ENCODE peak calls at places on chromosomes 6 and 20, in five cellular contexts. R is prostate gland, O is GM23338, M is stomach, W is H1. B is an unnamed sample. For H3K4me1, the result is how much of the 10 kb centered on the place peaks cover.

GRCh38 chr6:154606457-154606856 is 96.0 kb upstream of the CNKSR3 start:
- DNase-seq in R (no peak), M (no peak), O (no peak), W (no peak), B (no peak)

GRCh38 chr20:57659789-57660509 is 39.7 kb upstream of the ZBP1 start:
- DNase-seq in M (peak), O (no peak), R (peak), W (no peak), B (peak)

GRCh38 chr6:38688579-38689087 is 14.3 kb downstream of the GLO1 start:
- DNase-seq in W (no peak), M (peak), O (peak), R (no peak), B (no peak)

GRCh38 chr20:31712112-31712553 is 10.5 kb downstream of the BCL2L1 start:
- DNase-seq in M (peak), O (peak), W (no peak), R (peak), B (no peak)

GRCh38 chr6:6825986-6826901 is 237.7 kb downstream of the LY86 start:
- DNase-seq in R (no peak), M (peak), O (no peak), W (no peak), B (peak)

GRCh38 chr6:21666200-21666671 is 72.7 kb downstream of the SOX4 start:
- DNase-seq in W (no peak), O (peak), M (no peak), R (no peak), B (peak)

GRCh38 chr20:57272883-57273282 is 6.4 kb upstream of the BMP7 start:
- DNase-seq in R (no peak), M (no peak), W (no peak), O (no peak), B (no peak)

GRCh38 chr6:110944681-110945151 is 13.8 kb upstream of the GTF3C6 start:
- DNase-seq in O (no peak), R (no peak), M (no peak), W (no peak), B (no peak)

GRCh38 chr20:45959126-45959525 is 12.9 kb downstream of the ZNF335 start:
- DNase-seq in O (no peak), W (no peak), M (no peak), R (no peak), B (no peak)

GRCh38 chr6:36858407-36858981 is 16.1 kb downstream of the PPIL1 start:
- DNase-seq in M (no peak), O (peak), R (peak), W (no peak), B (no peak)

GRCh38 chr6:161300823-161301222 is 27.0 kb upstream of the AGPAT4 start:
- DNase-seq in O (no peak), R (no peak), W (no peak), M (no peak), B (no peak)

GRCh38 chr6:2977799-2978558 is 6.6 kb upstream of the SERPINB6 start:
- DNase-seq in W (no peak), O (no peak), M (no peak), R (no peak), B (peak)

GRCh38 chr20:44399446-44399845 is 43.9 kb downstream of the HNF4A start:
- DNase-seq in O (no peak), M (no peak), R (no peak), W (no peak), B (no peak)
- H3K4me1 ChIP-seq in O (under half), M (under half), R (under half), W (under half), B (under half)

GRCh38 chr6:84191802-84192201 is 35.6 kb downstream of the CEP162 start:
- DNase-seq in R (no peak), W (no peak), O (no peak), M (no peak), B (no peak)
- TF ChIP-seq POLR2AphosphoS5 in R (no peak), W (no peak), O (no peak), M (no peak), B (no peak)

GRCh38 chr20:63740501-63741353 is 1.2 kb downstream of the SLC2A4RG start:
- DNase-seq in W (no peak), O (peak), M (peak), R (peak), B (peak)
- TF ChIP-seq CTCF in W (peak), O (no peak), M (no peak), R (no peak), B (no peak)

GRCh38 chr6:137911675-137912158 is 44.7 kb downstream of the TNFAIP3 start:
- DNase-seq in R (no peak), O (no peak), M (no peak), W (no peak), B (no peak)

GRCh38 chr6:137910843-137911456 is 43.9 kb downstream of the TNFAIP3 start:
- DNase-seq in R (no peak), O (no peak), W (no peak), M (no peak), B (no peak)

GRCh38 chr6:137912813-137913212 is 45.8 kb downstream of the TNFAIP3 start:
- DNase-seq in M (no peak), R (no peak), O (no peak), W (no peak), B (no peak)

GRCh38 chr6:137909533-137909932 is 42.5 kb downstream of the TNFAIP3 start:
- DNase-seq in M (no peak), R (no peak), W (no peak), O (no peak), B (no peak)

GRCh38 chr6:137910424-137910834 is 43.4 kb downstream of the TNFAIP3 start:
- DNase-seq in O (no peak), M (no peak), R (no peak), W (no peak), B (no peak)
- H3K4me1 ChIP-seq in O (under half), M (under half), R (under half), W (under half), B (under half)

GRCh38 chr20:49446808-49447207 is 35.7 kb downstream of the KCNB1 start:
- DNase-seq in M (peak), O (peak), W (no peak), R (peak), B (no peak)
- TF ChIP-seq POLR2AphosphoS5 in M (no peak), O (no peak), W (no peak), R (peak), B (no peak)

GRCh38 chr6:143176090-143177021 is 115.7 kb downstream of the AIG1 start:
- DNase-seq in R (no peak), W (no peak), O (peak), M (no peak), B (no peak)
- TF ChIP-seq CTCF in R (no peak), W (peak), O (peak), M (no peak), B (no peak)

DNA sequence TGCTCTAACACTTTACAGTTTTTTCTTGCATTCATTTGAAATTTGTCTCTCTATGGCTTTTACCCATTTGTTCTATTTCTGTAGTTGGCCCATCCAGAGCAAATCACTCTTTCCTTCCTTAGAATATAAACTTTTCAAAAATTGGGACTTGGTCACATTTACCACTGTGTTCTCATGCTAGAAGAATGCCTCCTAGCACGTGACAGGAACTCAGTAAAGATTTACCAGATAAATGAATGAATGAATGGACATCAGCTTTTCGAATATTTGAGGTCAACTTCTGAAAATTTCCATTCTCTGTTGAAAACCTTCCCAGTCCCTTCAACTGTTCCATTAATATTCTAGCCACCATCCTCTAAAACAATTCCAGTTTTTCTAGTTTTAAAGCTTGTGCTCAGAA is 294.5 kb downstream of the CD83 start:
- DNase-seq in M (no peak), O (no peak), R (no peak), W (no peak), B (no peak)
- H3K4me1 ChIP-seq in M (under half), O (under half), R (under half), W (under half), B (under half)